ENCODE peak calls at places on chromosomes 16 and 17, in five cellular contexts. C is adrenal gland, K is heart right ventricle, Y is substantia nigra, J is stomach. B is an unnamed sample.

GRCh38 chr17:18910881-18911280 is 41.1 kb upstream of the SLC5A10 start:
- DNase-seq in C (no peak), K (no peak), Y (no peak), J (no peak), B (no peak)

GRCh38 chr17:8124350-8125195 is 667 bp upstream of the HES7 start:
- DNase-seq in C (no peak), K (no peak), Y (no peak), J (no peak), B (no peak)

GRCh38 chr17:81901167-81902022 is 643 bp upstream of the NPB start:
- DNase-seq in C (no peak), K (no peak), Y (no peak), J (no peak), B (no peak)

GRCh38 chr17:38528101-38528500 is 77.7 kb downstream of the SRCIN1 start:
- DNase-seq in C (no peak), K (no peak), Y (no peak), J (no peak), B (no peak)

GRCh38 chr16:12257926-12258561 is 281.5 kb downstream of the SNX29 start:
- DNase-seq in C (no peak), K (no peak), Y (no peak), J (no peak), B (no peak)

GRCh38 chr16:56609463-56609921 is 1.1 kb downstream of the MT2A start:
- DNase-seq in C (peak; percentile 85), K (peak; percentile 87), Y (peak; percentile 66), J (peak; percentile 81), B (no peak)

GRCh38 chr17:6110592-6110991 is 40.4 kb downstream of the WSCD1 start:
- DNase-seq in C (no peak), K (no peak), Y (no peak), J (no peak), B (no peak)

GRCh38 chr16:64094992-64095579 is 1026.8 kb downstream of the CDH11 start:
- DNase-seq in C (no peak), K (no peak), Y (no peak), J (no peak), B (no peak)

GRCh38 chr16:66300501-66300900 is 66.0 kb upstream of the CDH5 start:
- DNase-seq in C (no peak), K (no peak), Y (no peak), J (no peak), B (no peak)

GRCh38 chr17:79979201-79979840 is 56.4 kb downstream of the TBC1D16 start:
- DNase-seq in C (peak; percentile 26), K (no peak), Y (no peak), J (no peak), B (no peak)

GRCh38 chr16:68401871-68402747 is 46.2 kb downstream of the SMPD3 start:
- DNase-seq in C (no peak), K (no peak), Y (no peak), J (no peak), B (no peak)

GRCh38 chr17:31418773-31419350 is 27.4 kb downstream of the RAB11FIP4 start:
- DNase-seq in C (no peak), K (no peak), Y (no peak), J (no peak), B (no peak)

GRCh38 chr17:48160177-48160967 is 52.8 kb downstream of the SNX11 start:
- DNase-seq in C (no peak), K (no peak), Y (no peak), J (peak; percentile 50), B (no peak)

GRCh38 chr17:34647511-34647910 is 68.1 kb downstream of the TMEM132E start:
- DNase-seq in C (no peak), K (no peak), Y (no peak), J (no peak), B (no peak)

GRCh38 chr17:58370309-58370708 is 18.3 kb upstream of the SUPT4H1 start:
- DNase-seq in C (no peak), K (no peak), Y (no peak), J (no peak), B (no peak)

GRCh38 chr16:57264381-57264780 is 19.3 kb downstream of the ARL2BP start:
- DNase-seq in C (no peak), K (no peak), Y (no peak), J (no peak), B (no peak)

GRCh38 chr16:87721622-87722565 is 43.9 kb downstream of the KLHDC4 start:
- DNase-seq in C (no peak), K (no peak), Y (no peak), J (no peak), B (no peak)

GRCh38 chr17:66330646-66331037 is 28.2 kb downstream of the PRKCA start:
- DNase-seq in C (no peak), K (no peak), Y (no peak), J (no peak), B (no peak)

GRCh38 chr17:75919611-75920010 is 14.9 kb upstream of the MRPL38 start:
- DNase-seq in C (no peak), K (no peak), Y (no peak), J (no peak), B (no peak)

GRCh38 chr17:77019955-77020379 is 120.8 kb upstream of the SEC14L1 start:
- DNase-seq in C (no peak), K (no peak), Y (no peak), J (no peak), B (no peak)

GRCh38 chr16:85347213-85347591 is 234.9 kb upstream of the CIBAR2 start:
- DNase-seq in C (peak; percentile 66), K (no peak), Y (no peak), J (peak; percentile 54), B (no peak)

GRCh38 chr17:58699771-58700170 is 7.4 kb downstream of the RAD51C start:
- DNase-seq in C (peak; percentile 33), K (no peak), Y (no peak), J (no peak), B (no peak)

GRCh38 chr17:58783380-58783779 is 27.7 kb downstream of the PPM1E start:
- DNase-seq in C (no peak), K (no peak), Y (no peak), J (no peak), B (no peak)

GRCh38 chr16:84790291-84790690 is 29.5 kb upstream of the CRISPLD2 start:
- DNase-seq in C (no peak), K (no peak), Y (no peak), J (no peak), B (no peak)

GRCh38 chr17:37283414-37283961 is 92.3 kb upstream of the C17orf78 start:
- DNase-seq in C (no peak), K (no peak), Y (no peak), J (no peak), B (no peak)

GRCh38 chr17:83099570-83100181 is 20.3 kb downstream of the METRNL start:
- DNase-seq in C (peak; percentile 70), K (no peak), Y (no peak), J (peak; percentile 66), B (no peak)

GRCh38 chr17:4994081-4994595 is 3.2 kb downstream of the INCA1 start:
- DNase-seq in C (no peak), K (no peak), Y (no peak), J (no peak), B (no peak)

GRCh38 chr17:4986403-4986802 is 1.1 kb downstream of the CAMTA2 start:
- DNase-seq in C (no peak), K (no peak), Y (no peak), J (no peak), B (no peak)

GRCh38 chr17:4986951-4987766 is at the start of gene CAMTA2:
- DNase-seq in C (peak; percentile 87), K (peak; percentile 94), Y (peak; percentile 84), J (peak; percentile 91), B (peak; percentile 66)

GRCh38 chr17:4987767-4988083 is 250 bp upstream of the CAMTA2 start:
- DNase-seq in C (no peak), K (no peak), Y (no peak), J (no peak), B (no peak)

GRCh38 chr17:4988168-4988567 is 693 bp upstream of the CAMTA2 start:
- DNase-seq in C (no peak), K (no peak), Y (no peak), J (no peak), B (no peak)
- H3K27ac ChIP-seq in C (peak overlapping the region; percentile 95), K (peak overlapping the region; percentile 98), Y (peak overlapping the region; percentile 92), J (peak overlapping the region; percentile 96), B (peak overlapping the region; percentile 90)

GRCh38 chr17:11852911-11853310 is 144.4 kb downstream of the ZNF18 start:
- DNase-seq in C (no peak), K (no peak), Y (no peak), J (no peak), B (no peak)
- H3K27ac ChIP-seq in C (no peak overlapping the region), K (peak overlapping the region; percentile 22), Y (peak overlapping the region; percentile 47), J (peak overlapping the region; percentile 4), B (peak overlapping the region; percentile 87)

DNA sequence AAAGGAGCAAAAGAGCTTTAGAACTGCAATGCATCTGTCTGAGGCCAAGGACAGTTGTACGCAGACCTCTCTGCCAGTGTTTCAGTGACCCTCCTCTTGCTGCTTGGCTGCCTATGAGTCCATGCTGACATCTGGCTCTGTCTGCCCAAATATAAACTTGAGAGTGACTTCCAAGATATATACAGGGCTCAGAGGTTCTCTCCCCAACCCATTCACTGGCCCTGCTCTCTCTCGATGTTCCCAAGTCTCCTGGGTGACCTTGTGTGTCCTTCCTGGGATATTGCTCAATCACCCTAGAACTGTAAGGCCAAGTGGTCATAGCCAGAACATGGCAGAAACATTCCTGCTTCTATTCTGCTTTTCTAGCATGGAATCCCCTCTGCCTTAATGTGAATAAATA is 716.3 kb downstream of the WWOX start:
- DNase-seq in C (no peak), K (no peak), Y (no peak), J (no peak), B (no peak)
- H3K27ac ChIP-seq in C (peak overlapping the region; percentile 73), K (peak overlapping the region; percentile 39), Y (no peak overlapping the region), J (peak overlapping the region; percentile 63), B (no peak overlapping the region)

GRCh38 chr17:51279183-51279582 is 18.8 kb downstream of the UTP18 start:
- DNase-seq in C (no peak), K (no peak), Y (no peak), J (no peak), B (no peak)

GRCh38 chr17:51270675-51271074 is 10.3 kb downstream of the UTP18 start:
- DNase-seq in C (no peak), K (no peak), Y (no peak), J (no peak), B (no peak)

DNA sequence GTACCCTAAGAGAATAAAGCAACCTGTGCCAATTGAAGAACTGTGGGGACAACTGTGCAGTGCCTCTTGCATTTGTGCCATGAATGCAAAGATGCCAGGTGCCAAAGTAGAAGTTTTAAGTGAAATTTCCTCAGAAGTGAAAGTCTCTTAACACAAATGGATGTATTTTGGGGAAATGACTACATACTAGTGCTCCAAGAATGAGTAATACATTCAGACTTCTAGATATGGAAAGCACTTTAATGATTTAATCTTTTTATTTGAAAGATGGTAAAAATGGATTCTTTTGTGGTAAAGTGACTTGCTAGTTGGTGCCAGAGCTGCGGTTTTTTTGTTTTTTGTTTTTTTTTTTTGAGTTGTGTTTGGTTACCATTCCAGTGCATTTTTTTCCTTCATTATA is 15.0 kb downstream of the UTP18 start:
- DNase-seq in C (no peak), K (no peak), Y (no peak), J (no peak), B (no peak)
- H3K27ac ChIP-seq in C (no peak overlapping the region), K (no peak overlapping the region), Y (no peak overlapping the region), J (no peak overlapping the region), B (no peak overlapping the region)

GRCh38 chr16:48960830-48961229 is 320.8 kb downstream of the CBLN1 start:
- DNase-seq in C (no peak), K (no peak), Y (no peak), J (no peak), B (no peak)
- H3K27ac ChIP-seq in C (no peak overlapping the region), K (no peak overlapping the region), Y (no peak overlapping the region), J (no peak overlapping the region), B (no peak overlapping the region)

B was measured in caudate nucleus.